ENCODE peak calls at places on chromosome 1, in seven cellular contexts. One of them, this sample, is unnamed.

GRCh38 chr1:39269791-39270342 is 65.4 kb downstream of the MACF1 start:
- DNase-seq in foreskin fibroblast: peak
- DNase-seq in upper lobe of left lung: no peak
- DNase-seq in AG10803: peak
- DNase-seq in progenitor cell of endocrine pancreas: no peak
- DNase-seq in astrocyte of the cerebellum: no peak
- DNase-seq in endothelial cell: no peak
- DNase-seq in this sample: no peak

GRCh38 chr1:15680614-15681345 is 3.3 kb upstream of the PLEKHM2 start:
- DNase-seq in foreskin fibroblast: peak
- DNase-seq in upper lobe of left lung: no peak
- DNase-seq in AG10803: peak
- DNase-seq in progenitor cell of endocrine pancreas: no peak
- DNase-seq in astrocyte of the cerebellum: peak
- DNase-seq in endothelial cell: no peak
- DNase-seq in this sample: no peak

GRCh38 chr1:67599085-67599484 is 85.9 kb upstream of the GADD45A start:
- DNase-seq in foreskin fibroblast: peak
- DNase-seq in upper lobe of left lung: no peak
- DNase-seq in AG10803: peak
- DNase-seq in progenitor cell of endocrine pancreas: no peak
- DNase-seq in astrocyte of the cerebellum: no peak
- DNase-seq in endothelial cell: no peak
- DNase-seq in this sample: no peak

GRCh38 chr1:80722611-80723010 is 1078.1 kb upstream of the ADGRL2 start:
- DNase-seq in foreskin fibroblast: no peak
- DNase-seq in upper lobe of left lung: no peak
- DNase-seq in AG10803: no peak
- DNase-seq in progenitor cell of endocrine pancreas: no peak
- DNase-seq in astrocyte of the cerebellum: no peak
- DNase-seq in endothelial cell: no peak
- DNase-seq in this sample: no peak

GRCh38 chr1:183019860-183020259 is 3.4 kb upstream of the LAMC1 start:
- DNase-seq in foreskin fibroblast: peak
- DNase-seq in upper lobe of left lung: no peak
- DNase-seq in AG10803: peak
- DNase-seq in progenitor cell of endocrine pancreas: no peak
- DNase-seq in astrocyte of the cerebellum: peak
- DNase-seq in endothelial cell: peak
- DNase-seq in this sample: peak

GRCh38 chr1:86788300-86789206 is 84.2 kb downstream of the SH3GLB1 start:
- DNase-seq in foreskin fibroblast: peak
- DNase-seq in upper lobe of left lung: peak
- DNase-seq in AG10803: peak
- DNase-seq in progenitor cell of endocrine pancreas: no peak
- DNase-seq in astrocyte of the cerebellum: peak
- DNase-seq in endothelial cell: no peak
- DNase-seq in this sample: no peak

GRCh38 chr1:46062651-46063319 is 69.6 kb downstream of the PIK3R3 start:
- DNase-seq in foreskin fibroblast: peak
- DNase-seq in upper lobe of left lung: no peak
- DNase-seq in AG10803: no peak
- DNase-seq in progenitor cell of endocrine pancreas: no peak
- DNase-seq in astrocyte of the cerebellum: no peak
- DNase-seq in endothelial cell: no peak
- DNase-seq in this sample: peak

GRCh38 chr1:64846573-64847430 is 101.9 kb downstream of the RAVER2 start:
- DNase-seq in foreskin fibroblast: no peak
- DNase-seq in upper lobe of left lung: no peak
- DNase-seq in AG10803: no peak
- DNase-seq in progenitor cell of endocrine pancreas: no peak
- DNase-seq in astrocyte of the cerebellum: no peak
- DNase-seq in endothelial cell: no peak
- DNase-seq in this sample: no peak

GRCh38 chr1:52706136-52706670 is 8.1 kb upstream of the COA7 start:
- DNase-seq in foreskin fibroblast: no peak
- DNase-seq in upper lobe of left lung: no peak
- DNase-seq in AG10803: no peak
- DNase-seq in progenitor cell of endocrine pancreas: no peak
- DNase-seq in astrocyte of the cerebellum: no peak
- DNase-seq in endothelial cell: no peak
- DNase-seq in this sample: no peak

GRCh38 chr1:159000070-159000409 is 9.7 kb upstream of the IFI16 start:
- DNase-seq in foreskin fibroblast: no peak
- DNase-seq in upper lobe of left lung: no peak
- DNase-seq in AG10803: no peak
- DNase-seq in progenitor cell of endocrine pancreas: no peak
- DNase-seq in astrocyte of the cerebellum: no peak
- DNase-seq in endothelial cell: no peak
- DNase-seq in this sample: no peak

GRCh38 chr1:231603598-231604275 is 22.9 kb upstream of the DISC1 start:
- DNase-seq in foreskin fibroblast: peak
- DNase-seq in upper lobe of left lung: no peak
- DNase-seq in AG10803: peak
- DNase-seq in progenitor cell of endocrine pancreas: peak
- DNase-seq in astrocyte of the cerebellum: peak
- DNase-seq in endothelial cell: peak
- DNase-seq in this sample: peak

GRCh38 chr1:5754817-5755551 is 237.2 kb downstream of the NPHP4 start:
- DNase-seq in foreskin fibroblast: no peak
- DNase-seq in upper lobe of left lung: no peak
- DNase-seq in AG10803: no peak
- DNase-seq in progenitor cell of endocrine pancreas: no peak
- DNase-seq in astrocyte of the cerebellum: no peak
- DNase-seq in endothelial cell: no peak
- DNase-seq in this sample: no peak

GRCh38 chr1:207321790-207322530 is 482 bp downstream of the CD55 start:
- DNase-seq in foreskin fibroblast: no peak
- DNase-seq in upper lobe of left lung: no peak
- DNase-seq in AG10803: peak
- DNase-seq in progenitor cell of endocrine pancreas: no peak
- DNase-seq in astrocyte of the cerebellum: no peak
- DNase-seq in endothelial cell: no peak
- DNase-seq in this sample: no peak

GRCh38 chr1:209884249-209884648 is 53.8 kb upstream of the SYT14 start:
- DNase-seq in foreskin fibroblast: peak
- DNase-seq in upper lobe of left lung: no peak
- DNase-seq in AG10803: peak
- DNase-seq in progenitor cell of endocrine pancreas: no peak
- DNase-seq in astrocyte of the cerebellum: no peak
- DNase-seq in endothelial cell: no peak
- DNase-seq in this sample: no peak

GRCh38 chr1:149887456-149888159 is 11.8 kb upstream of the BOLA1 start:
- DNase-seq in foreskin fibroblast: peak
- DNase-seq in upper lobe of left lung: peak
- DNase-seq in AG10803: peak
- DNase-seq in progenitor cell of endocrine pancreas: peak
- DNase-seq in astrocyte of the cerebellum: peak
- DNase-seq in endothelial cell: peak
- DNase-seq in this sample: peak

GRCh38 chr1:220876511-220877347 is 2.5 kb upstream of the HLX start:
- DNase-seq in foreskin fibroblast: no peak
- DNase-seq in upper lobe of left lung: peak
- DNase-seq in AG10803: no peak
- DNase-seq in progenitor cell of endocrine pancreas: no peak
- DNase-seq in astrocyte of the cerebellum: no peak
- DNase-seq in endothelial cell: peak
- DNase-seq in this sample: no peak

GRCh38 chr1:49102752-49103151 is 326.1 kb upstream of the BEND5 start:
- DNase-seq in foreskin fibroblast: peak
- DNase-seq in upper lobe of left lung: no peak
- DNase-seq in AG10803: peak
- DNase-seq in progenitor cell of endocrine pancreas: no peak
- DNase-seq in astrocyte of the cerebellum: peak
- DNase-seq in endothelial cell: no peak
- DNase-seq in this sample: peak

GRCh38 chr1:12617511-12617900 is 504 bp downstream of the DHRS3 start:
- DNase-seq in foreskin fibroblast: no peak
- DNase-seq in upper lobe of left lung: peak
- DNase-seq in AG10803: no peak
- DNase-seq in progenitor cell of endocrine pancreas: no peak
- DNase-seq in astrocyte of the cerebellum: no peak
- DNase-seq in endothelial cell: no peak
- DNase-seq in this sample: peak

GRCh38 chr1:116415200-116415698 is 42.2 kb downstream of the ATP1A1 start:
- DNase-seq in foreskin fibroblast: no peak
- DNase-seq in upper lobe of left lung: no peak
- DNase-seq in AG10803: no peak
- DNase-seq in progenitor cell of endocrine pancreas: no peak
- DNase-seq in astrocyte of the cerebellum: no peak
- DNase-seq in endothelial cell: no peak
- DNase-seq in this sample: no peak
- TF ChIP-seq CTCF in foreskin fibroblast: no peak
- TF ChIP-seq CTCF in upper lobe of left lung: no peak
- TF ChIP-seq CTCF in AG10803: no peak
- TF ChIP-seq CTCF in progenitor cell of endocrine pancreas: no peak
- TF ChIP-seq CTCF in astrocyte of the cerebellum: no peak
- TF ChIP-seq CTCF in endothelial cell: no peak
- TF ChIP-seq CTCF in this sample: no peak

GRCh38 chr1:37680933-37681332 is 11.4 kb upstream of the CDCA8 start:
- DNase-seq in foreskin fibroblast: no peak
- DNase-seq in upper lobe of left lung: no peak
- DNase-seq in AG10803: no peak
- DNase-seq in progenitor cell of endocrine pancreas: no peak
- DNase-seq in astrocyte of the cerebellum: no peak
- DNase-seq in endothelial cell: no peak
- DNase-seq in this sample: no peak

GRCh38 chr1:37671261-37671660 is 21.1 kb upstream of the CDCA8 start:
- DNase-seq in foreskin fibroblast: no peak
- DNase-seq in upper lobe of left lung: no peak
- DNase-seq in AG10803: no peak
- DNase-seq in progenitor cell of endocrine pancreas: no peak
- DNase-seq in astrocyte of the cerebellum: no peak
- DNase-seq in endothelial cell: no peak
- DNase-seq in this sample: no peak

GRCh38 chr1:37677808-37678207 is 14.5 kb upstream of the CDCA8 start:
- DNase-seq in foreskin fibroblast: no peak
- DNase-seq in upper lobe of left lung: no peak
- DNase-seq in AG10803: no peak
- DNase-seq in progenitor cell of endocrine pancreas: no peak
- DNase-seq in astrocyte of the cerebellum: no peak
- DNase-seq in endothelial cell: no peak
- DNase-seq in this sample: no peak

GRCh38 chr1:37673920-37674319 is 18.4 kb upstream of the CDCA8 start:
- DNase-seq in foreskin fibroblast: no peak
- DNase-seq in upper lobe of left lung: no peak
- DNase-seq in AG10803: peak
- DNase-seq in progenitor cell of endocrine pancreas: no peak
- DNase-seq in astrocyte of the cerebellum: no peak
- DNase-seq in endothelial cell: no peak
- DNase-seq in this sample: no peak

GRCh38 chr1:37676281-37677243 is 15.8 kb upstream of the CDCA8 start:
- DNase-seq in foreskin fibroblast: peak
- DNase-seq in upper lobe of left lung: no peak
- DNase-seq in AG10803: peak
- DNase-seq in progenitor cell of endocrine pancreas: no peak
- DNase-seq in astrocyte of the cerebellum: no peak
- DNase-seq in endothelial cell: no peak
- DNase-seq in this sample: no peak
- TF ChIP-seq CTCF in foreskin fibroblast: no peak
- TF ChIP-seq CTCF in upper lobe of left lung: no peak
- TF ChIP-seq CTCF in AG10803: no peak
- TF ChIP-seq CTCF in progenitor cell of endocrine pancreas: no peak
- TF ChIP-seq CTCF in astrocyte of the cerebellum: no peak
- TF ChIP-seq CTCF in endothelial cell: no peak
- TF ChIP-seq CTCF in this sample: no peak

DNA sequence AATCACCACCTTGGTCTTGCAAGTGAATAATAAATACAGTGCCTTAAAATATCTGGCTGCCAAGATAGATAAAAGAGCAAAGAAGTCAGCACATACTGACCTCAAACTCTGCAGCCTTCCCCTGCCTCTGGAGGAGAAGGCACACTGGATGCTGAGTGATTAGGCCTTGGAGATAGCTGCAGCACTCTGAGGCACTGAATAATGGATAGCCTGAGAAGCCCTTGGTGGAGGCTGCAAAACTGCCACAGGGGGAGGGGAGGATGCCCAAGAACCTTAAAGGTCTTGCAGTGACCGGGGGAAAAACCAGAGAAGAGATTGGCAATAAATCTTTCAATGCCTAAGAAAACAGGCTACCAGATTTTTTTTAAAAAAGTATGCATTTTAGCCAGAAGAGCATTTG is 167.4 kb upstream of the PRMT6 start:
- DNase-seq in foreskin fibroblast: no peak
- DNase-seq in upper lobe of left lung: no peak
- DNase-seq in AG10803: no peak
- DNase-seq in progenitor cell of endocrine pancreas: no peak
- DNase-seq in astrocyte of the cerebellum: no peak
- DNase-seq in endothelial cell: no peak
- DNase-seq in this sample: no peak
- TF ChIP-seq CTCF in foreskin fibroblast: no peak
- TF ChIP-seq CTCF in upper lobe of left lung: no peak
- TF ChIP-seq CTCF in AG10803: no peak
- TF ChIP-seq CTCF in progenitor cell of endocrine pancreas: no peak
- TF ChIP-seq CTCF in astrocyte of the cerebellum: no peak
- TF ChIP-seq CTCF in endothelial cell: no peak
- TF ChIP-seq CTCF in this sample: no peak

DNA sequence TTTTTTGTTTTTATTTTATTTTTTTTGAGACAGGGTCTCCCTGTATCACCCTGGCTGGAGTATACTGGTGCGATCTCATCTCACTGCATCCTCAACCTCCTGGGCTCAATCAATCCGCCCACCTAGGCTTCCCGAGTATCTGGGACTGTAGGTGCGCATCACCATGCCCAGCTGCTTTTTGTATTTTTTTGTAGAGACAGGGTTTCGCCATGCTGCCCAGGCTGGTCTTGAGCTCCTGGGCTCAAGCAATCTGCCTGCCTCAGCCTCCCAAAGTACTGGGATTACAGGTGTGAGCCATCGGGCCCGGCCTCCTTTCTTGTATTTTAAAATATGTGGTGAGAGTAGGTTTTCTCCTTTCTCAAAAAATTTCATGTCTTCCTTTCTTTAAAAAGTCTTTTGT is 122.6 kb downstream of the XPR1 start:
- DNase-seq in foreskin fibroblast: no peak
- DNase-seq in upper lobe of left lung: no peak
- DNase-seq in AG10803: no peak
- DNase-seq in progenitor cell of endocrine pancreas: no peak
- DNase-seq in astrocyte of the cerebellum: no peak
- DNase-seq in endothelial cell: no peak
- DNase-seq in this sample: no peak
- TF ChIP-seq CTCF in foreskin fibroblast: no peak
- TF ChIP-seq CTCF in upper lobe of left lung: no peak
- TF ChIP-seq CTCF in AG10803: no peak
- TF ChIP-seq CTCF in progenitor cell of endocrine pancreas: no peak
- TF ChIP-seq CTCF in astrocyte of the cerebellum: no peak
- TF ChIP-seq CTCF in endothelial cell: no peak
- TF ChIP-seq CTCF in this sample: no peak

DNA sequence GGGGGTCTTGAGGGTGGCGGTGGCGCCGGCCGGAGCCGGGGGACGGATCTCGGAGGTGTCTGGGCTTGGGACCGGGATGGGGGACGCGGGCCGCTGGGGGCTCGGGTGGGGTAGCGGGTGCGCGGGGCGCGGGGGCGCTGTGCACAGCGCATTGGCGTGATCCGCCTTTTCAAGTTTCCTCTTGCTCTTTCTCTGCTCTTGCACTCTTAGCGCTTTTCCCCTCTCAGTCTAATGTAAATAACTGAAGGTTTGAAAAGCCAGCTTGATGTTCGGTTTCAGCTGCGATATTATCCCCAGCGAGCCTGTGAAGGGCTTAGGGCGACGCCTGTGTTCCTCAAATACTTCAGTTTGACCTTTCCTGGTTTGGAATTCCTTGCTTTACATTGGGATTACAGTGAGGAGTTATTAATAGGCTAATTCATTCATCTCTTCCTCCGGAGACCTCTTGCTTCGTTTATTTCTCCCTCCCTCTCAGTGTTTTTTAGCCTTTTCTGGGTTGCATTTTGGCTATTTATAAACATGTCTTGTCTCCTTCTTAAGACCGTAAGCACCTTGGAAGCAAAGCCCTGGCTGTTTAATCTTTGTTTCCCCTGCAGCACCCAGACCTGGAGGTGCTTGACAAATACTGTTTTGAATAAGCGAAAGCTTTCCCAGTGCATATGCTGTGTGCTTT is 673 bp downstream of the RAB4A start:
- DNase-seq in foreskin fibroblast: peak
- DNase-seq in upper lobe of left lung: no peak
- DNase-seq in AG10803: peak
- DNase-seq in progenitor cell of endocrine pancreas: no peak
- DNase-seq in astrocyte of the cerebellum: no peak
- DNase-seq in endothelial cell: no peak
- DNase-seq in this sample: no peak
- TF ChIP-seq CTCF in foreskin fibroblast: no peak
- TF ChIP-seq CTCF in upper lobe of left lung: no peak
- TF ChIP-seq CTCF in AG10803: peak
- TF ChIP-seq CTCF in progenitor cell of endocrine pancreas: peak
- TF ChIP-seq CTCF in astrocyte of the cerebellum: no peak
- TF ChIP-seq CTCF in endothelial cell: no peak
- TF ChIP-seq CTCF in this sample: no peak

This sample was measured in Calu3.